ENCODE peak calls at places on chromosomes 3 and 15, in five cellular contexts. U is breast epithelium, K is H1, N is GM23338, T is HepG2. V is an unnamed sample. For H3K4me1, the result is how much of the 10 kb centered on the place peaks cover.

GRCh38 chr15:29570931-29571727 is 251.1 kb downstream of the TJP1 start:
- DNase-seq in U (no peak), K (peak), N (peak), T (no peak), V (peak)

GRCh38 chr3:37237252-37237651 is 62.9 kb upstream of the LRRFIP2 start:
- DNase-seq in K (no peak), N (no peak), U (no peak), T (no peak), V (no peak)

GRCh38 chr3:119376758-119377157 is 82.6 kb downstream of the ARHGAP31 start:
- DNase-seq in T (no peak), N (no peak), K (no peak), U (no peak), V (no peak)

GRCh38 chr15:66565731-66566130 is at the start of gene LCTL:
- DNase-seq in N (peak), K (peak), T (peak), U (no peak), V (no peak)

GRCh38 chr15:48086582-48086981 is 34.2 kb upstream of the SLC24A5 start:
- DNase-seq in U (peak), N (no peak), T (no peak), K (no peak), V (no peak)

GRCh38 chr3:28587723-28588122 is 239.1 kb upstream of the AZI2 start:
- DNase-seq in T (no peak), N (no peak), U (no peak), K (no peak), V (no peak)

GRCh38 chr3:9862391-9863235 is 17.4 kb downstream of the CIDEC start:
- DNase-seq in N (peak), U (no peak), T (peak), K (peak), V (no peak)

GRCh38 chr3:107239703-107240102 is 137.5 kb upstream of the CCDC54 start:
- DNase-seq in N (no peak), K (no peak), T (no peak), U (no peak), V (no peak)

GRCh38 chr3:143283432-143284128 is 164.0 kb downstream of the CHST2 start:
- DNase-seq in N (no peak), K (no peak), U (no peak), T (no peak), V (no peak)

GRCh38 chr15:94972314-94972713 is 741.0 kb downstream of the MCTP2 start:
- DNase-seq in N (peak), K (no peak), T (no peak), U (no peak), V (no peak)

GRCh38 chr3:134353831-134354611 is 20.2 kb downstream of the AMOTL2 start:
- DNase-seq in K (no peak), N (no peak), U (no peak), T (no peak), V (no peak)

GRCh38 chr15:80902298-80902801 is 87.3 kb downstream of the MESD start:
- DNase-seq in U (no peak), T (no peak), N (no peak), K (no peak), V (no peak)
- TF ChIP-seq POLR2AphosphoS5 in U (no peak), T (no peak), N (no peak), K (no peak), V (no peak)

DNA sequence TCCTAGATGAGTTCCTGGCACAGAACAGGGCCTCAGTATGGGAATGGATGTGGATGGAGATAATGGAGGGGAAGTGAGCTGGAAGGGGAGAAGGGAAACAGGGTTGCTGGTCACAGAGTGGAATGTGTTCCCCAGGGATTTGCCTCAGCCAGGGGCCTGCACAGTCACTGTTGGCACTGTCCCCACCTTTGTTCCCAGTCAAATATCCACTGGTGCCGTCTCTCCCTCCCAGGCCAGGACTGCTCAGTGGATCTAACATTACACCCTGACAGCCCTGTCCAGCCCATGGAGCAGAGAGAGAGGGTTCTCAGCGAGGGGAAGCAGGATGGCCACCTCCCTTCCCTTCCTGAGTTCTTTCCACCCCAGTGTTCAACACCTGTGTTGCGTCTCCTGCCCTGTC is 1.5 kb upstream of the PPP1R2 start:
- DNase-seq in U (no peak), T (no peak), N (no peak), K (no peak), V (peak)
- H3K4me1 ChIP-seq in U (under half), T (half or more), N (half or more), K (under half), V (half or more)

GRCh38 chr3:172464306-172464705 is 16.1 kb upstream of the GHSR start:
- DNase-seq in T (no peak), N (no peak), K (no peak), U (no peak), V (no peak)
- H3K27ac ChIP-seq in T (no peak), N (no peak), K (no peak), U (no peak), V (no peak)

DNA sequence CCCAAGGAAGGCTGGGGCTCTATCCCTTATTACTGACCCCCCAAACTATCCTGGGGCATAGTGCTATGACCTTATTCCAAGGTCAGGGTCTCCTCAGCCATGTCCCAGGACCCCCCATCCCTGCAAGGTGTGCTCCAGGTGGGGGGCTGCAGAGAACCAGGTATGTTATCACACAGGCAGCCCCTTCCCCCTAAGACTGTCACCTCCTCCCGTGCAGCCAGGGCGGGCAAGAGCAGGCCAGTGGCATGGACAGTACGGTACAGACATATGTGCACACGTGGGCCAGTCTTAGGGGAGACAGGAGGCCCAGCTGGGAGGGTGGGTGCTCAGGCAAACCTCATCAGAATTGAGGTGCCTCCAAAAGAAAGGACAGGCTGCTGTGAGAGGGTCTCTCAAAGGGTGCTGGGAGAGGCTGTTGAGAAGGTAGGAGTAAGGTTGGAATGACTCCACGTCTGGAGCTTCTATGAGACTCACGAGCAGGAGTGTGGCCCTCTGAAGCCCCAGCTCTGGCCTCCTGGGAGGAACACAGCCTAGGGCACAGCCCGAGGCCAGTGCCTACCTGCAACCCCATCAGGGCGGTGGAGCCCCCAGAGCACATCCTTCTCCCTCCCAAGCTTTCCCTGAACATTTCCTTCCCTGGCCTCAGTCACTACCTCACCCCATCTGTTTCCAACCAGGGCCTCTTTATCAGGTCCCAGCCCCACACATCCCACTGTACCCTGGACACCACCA is 1.7 kb upstream of the COL7A1 start:
- DNase-seq in N (no peak), K (no peak), U (no peak), T (no peak), V (no peak)
- TF ChIP-seq POLR2AphosphoS5 in N (no peak), K (no peak), U (no peak), T (no peak), V (no peak)

DNA sequence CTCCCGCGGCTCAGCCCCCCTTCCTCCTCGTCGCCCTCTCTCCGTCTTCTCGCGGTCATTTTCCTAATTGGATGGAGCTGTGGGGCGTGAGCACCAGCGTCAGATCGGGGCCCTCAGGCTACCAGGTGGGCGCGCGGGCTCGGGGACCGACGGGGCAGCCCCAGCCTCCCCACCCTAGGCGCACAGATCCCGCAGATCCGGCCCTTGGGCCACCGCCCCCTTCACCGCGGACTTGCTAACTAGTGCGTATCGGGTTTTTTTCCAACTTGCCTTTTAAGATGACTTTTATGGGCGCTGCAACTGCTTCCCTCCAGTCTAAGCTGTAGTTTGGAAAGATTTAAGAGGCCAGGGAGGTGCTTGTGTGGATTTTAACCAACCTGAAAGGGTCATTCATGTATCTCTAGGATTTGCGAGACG is 1.3 kb downstream of the ZNF710 start:
- DNase-seq in U (peak), N (peak), T (no peak), K (peak), V (no peak)
- H3K4me1 ChIP-seq in U (under half), N (under half), T (half or more), K (under half), V (half or more)